ENCODE peak calls at places on chromosomes 1 and 21, in six cellular contexts. W is psoas muscle, Z is HCT116, I is thoracic aorta, J is fibroblast of mammary gland, E is upper lobe of right lung. S is an unnamed sample.

GRCh38 chr1:21384620-21385019 is 55.3 kb upstream of the NBPF3 start:
- DNase-seq in Z (no peak), I (no peak), J (no peak), E (peak), W (no peak), S (no peak)

GRCh38 chr1:100430368-100430767 is 78.1 kb downstream of the CDC14A start:
- DNase-seq in W (no peak), J (no peak), I (no peak), Z (no peak), E (no peak), S (no peak)

GRCh38 chr1:100440075-100440809 is 87.9 kb downstream of the CDC14A start:
- DNase-seq in Z (no peak), J (no peak), I (no peak), W (no peak), E (no peak), S (no peak)

GRCh38 chr1:40691538-40692428 is at the start of gene NFYC:
- DNase-seq in W (peak), I (peak), E (peak), Z (peak), J (peak), S (peak)

GRCh38 chr1:117857434-117857833 is 72.0 kb downstream of the GDAP2 start:
- DNase-seq in J (no peak), I (no peak), E (no peak), W (no peak), Z (no peak), S (no peak)

GRCh38 chr1:61424382-61424781 is 300.6 kb downstream of the TM2D1 start:
- DNase-seq in I (no peak), W (no peak), J (no peak), E (no peak), Z (peak), S (no peak)

GRCh38 chr1:21333824-21334213 is 43.6 kb upstream of the ECE1 start:
- DNase-seq in J (no peak), Z (no peak), I (no peak), W (no peak), E (no peak), S (no peak)

GRCh38 chr1:153945131-153945794 is 1.3 kb downstream of the DENND4B start:
- DNase-seq in W (peak), I (no peak), Z (no peak), J (peak), E (peak), S (no peak)

GRCh38 chr1:51327386-51327785 is 3.0 kb downstream of the TTC39A start:
- DNase-seq in Z (no peak), J (peak), I (no peak), E (no peak), W (no peak), S (no peak)

GRCh38 chr1:28163496-28164120 is 12.9 kb downstream of the PTAFR start:
- DNase-seq in Z (no peak), E (no peak), I (no peak), W (peak), J (peak), S (no peak)

GRCh38 chr1:115112496-115113375 is 23.4 kb upstream of the TSPAN2 start:
- DNase-seq in I (no peak), J (no peak), E (peak), W (no peak), Z (peak), S (no peak)

GRCh38 chr21:44420416-44421205 is 34.7 kb upstream of the LRRC3 start:
- DNase-seq in Z (no peak), I (no peak), W (no peak), J (no peak), E (peak), S (no peak)

GRCh38 chr1:24705260-24706073 is 39.8 kb upstream of the CLIC4 start:
- DNase-seq in E (peak), Z (peak), J (peak), W (peak), I (no peak), S (peak)

GRCh38 chr1:22488319-22488718 is 36.7 kb downstream of the ZBTB40 start:
- DNase-seq in E (no peak), I (no peak), W (no peak), Z (no peak), J (peak), S (no peak)

GRCh38 chr1:40818264-40818961 is 34.8 kb downstream of the KCNQ4 start:
- DNase-seq in W (peak), J (peak), Z (no peak), I (no peak), E (peak), S (peak)

GRCh38 chr21:32726742-32727477 is 903 bp downstream of the SYNJ1 start:
- DNase-seq in E (no peak), J (peak), Z (no peak), I (peak), W (no peak), S (no peak)

GRCh38 chr1:154499446-154499845 is 2.6 kb upstream of the TDRD10 start:
- DNase-seq in E (no peak), I (no peak), W (no peak), J (no peak), Z (no peak), S (no peak)

GRCh38 chr21:46098303-46099141 is 610 bp downstream of the COL6A2 start:
- DNase-seq in I (peak), E (peak), W (peak), Z (no peak), J (peak), S (peak)

GRCh38 chr1:30257742-30258380 is 465.5 kb downstream of the MATN1 start:
- DNase-seq in W (no peak), J (no peak), I (no peak), E (no peak), Z (no peak), S (peak)

GRCh38 chr1:204072951-204073836 is at the start of gene SOX13:
- DNase-seq in I (no peak), E (peak), J (peak), Z (peak), W (peak), S (peak)

GRCh38 chr1:114505148-114505561 is 5.8 kb downstream of the TRIM33 start:
- DNase-seq in J (no peak), I (no peak), E (no peak), W (no peak), Z (no peak), S (no peak)

GRCh38 chr1:27366411-27367159 is at the start of gene MAP3K6:
- DNase-seq in W (peak), J (peak), I (peak), Z (peak), E (peak), S (peak)

GRCh38 chr1:208335386-208335785 is 91.2 kb upstream of the PLXNA2 start:
- DNase-seq in I (no peak), Z (no peak), E (no peak), J (no peak), W (no peak), S (no peak)

GRCh38 chr1:206769331-206769731 is 1.2 kb upstream of the IL19 start:
- DNase-seq in I (no peak), W (no peak), E (no peak), J (no peak), Z (no peak), S (no peak)

GRCh38 chr1:116794804-116795481 is 40.7 kb downstream of the CD2 start:
- DNase-seq in I (no peak), W (no peak), Z (no peak), E (no peak), J (no peak), S (no peak)

GRCh38 chr1:155185783-155186265 is 12.2 kb downstream of the TRIM46 start:
- DNase-seq in I (no peak), Z (no peak), W (peak), J (no peak), E (no peak), S (no peak)

GRCh38 chr1:160538985-160539651 is 16.1 kb upstream of the SLAMF6 start:
- DNase-seq in J (no peak), I (no peak), E (no peak), W (no peak), Z (no peak), S (no peak)

GRCh38 chr1:111570781-111571181 is 48.8 kb upstream of the RAP1A start:
- DNase-seq in I (no peak), E (no peak), W (no peak), Z (peak), J (peak), S (no peak)

GRCh38 chr1:26677306-26678115 is 18.3 kb upstream of the ARID1A start:
- DNase-seq in E (peak), J (peak), Z (peak), W (peak), I (no peak), S (peak)

GRCh38 chr1:43545686-43546387 is 15.2 kb downstream of the PTPRF start:
- DNase-seq in I (peak), Z (no peak), J (no peak), E (peak), W (peak), S (no peak)

GRCh38 chr1:3774503-3775247 is 2.1 kb downstream of the SMIM1 start:
- DNase-seq in Z (no peak), I (no peak), E (no peak), J (no peak), W (peak), S (no peak)

GRCh38 chr1:21655748-21656147 is 13.4 kb downstream of the RAP1GAP start:
- DNase-seq in Z (peak), I (no peak), W (no peak), E (peak), J (no peak), S (no peak)

GRCh38 chr1:63569068-63569467 is 24.1 kb upstream of the PGM1 start:
- DNase-seq in J (no peak), E (no peak), Z (no peak), I (no peak), W (no peak), S (no peak)

GRCh38 chr1:152001631-152002584 is 8.2 kb upstream of the S100A10 start:
- DNase-seq in Z (peak), I (peak), J (peak), W (peak), E (peak), S (peak)

GRCh38 chr1:47224676-47225399 is 7.2 kb downstream of the TAL1 start:
- DNase-seq in E (no peak), W (no peak), Z (no peak), I (no peak), J (no peak), S (peak)
- H3K4me3 ChIP-seq in E (peak), W (peak), Z (no peak), I (peak), J (no peak), S (no peak)

DNA sequence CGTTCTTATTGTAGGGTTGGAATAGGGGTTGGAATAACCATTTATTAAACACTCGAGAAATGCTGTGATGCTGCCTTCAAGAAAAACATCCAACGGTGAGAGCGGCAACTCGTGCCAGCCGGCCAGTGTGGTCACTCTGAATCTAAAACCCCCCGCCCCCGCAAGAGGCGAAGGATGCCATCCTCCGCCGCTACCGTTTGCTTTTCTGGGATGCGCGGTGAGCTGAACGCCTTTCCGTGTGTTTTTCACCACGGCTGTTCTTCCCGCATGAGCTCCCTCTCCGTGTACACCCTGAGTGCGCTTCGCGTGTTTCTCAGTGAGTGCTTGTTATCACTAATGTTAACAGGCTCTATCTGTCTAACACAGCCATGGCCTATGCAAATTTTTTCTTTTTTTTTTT is 42.0 kb upstream of the RIPK4 start:
- DNase-seq in J (no peak), I (no peak), E (no peak), Z (no peak), W (no peak), S (no peak)
- TF ChIP-seq CTCF in J (no peak), I (no peak), E (no peak), Z (no peak), W (no peak), S (no peak)

GRCh38 chr1:200873116-200873670 is 412 bp downstream of the GPR25 start:
- DNase-seq in Z (no peak), W (no peak), I (no peak), J (no peak), E (no peak), S (no peak)
- H3K4me3 ChIP-seq in Z (no peak), W (peak), I (peak), J (no peak), E (peak), S (no peak)

GRCh38 chr1:157770442-157771043 is 6.4 kb downstream of the FCRL2 start:
- DNase-seq in E (no peak), I (no peak), J (peak), Z (no peak), W (no peak), S (no peak)
- TF ChIP-seq CTCF in E (peak), I (no peak), J (peak), Z (peak), W (no peak), S (no peak)

DNA sequence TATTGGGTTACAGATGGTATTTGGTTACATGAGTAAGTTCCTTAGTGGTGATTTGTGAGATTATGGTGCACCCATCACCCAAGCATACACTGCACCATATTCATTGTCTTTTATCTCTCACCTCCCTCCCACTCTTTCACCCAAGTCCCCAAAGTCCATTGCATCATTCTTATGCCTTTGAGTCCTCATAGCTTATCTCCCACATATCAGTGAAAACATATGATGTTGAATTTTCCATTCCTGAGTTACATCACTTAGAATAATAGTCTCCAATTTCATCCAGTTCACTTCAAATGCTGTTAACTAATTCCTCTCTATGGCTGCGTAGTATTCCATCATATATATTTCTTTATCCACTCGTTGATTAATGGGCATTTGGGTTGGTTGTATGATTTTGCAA is 36.8 kb upstream of the ZNF678 start:
- DNase-seq in W (no peak), E (no peak), Z (no peak), I (no peak), J (no peak), S (no peak)
- H3K4me3 ChIP-seq in W (no peak), E (no peak), Z (no peak), I (no peak), J (no peak), S (no peak)

DNA sequence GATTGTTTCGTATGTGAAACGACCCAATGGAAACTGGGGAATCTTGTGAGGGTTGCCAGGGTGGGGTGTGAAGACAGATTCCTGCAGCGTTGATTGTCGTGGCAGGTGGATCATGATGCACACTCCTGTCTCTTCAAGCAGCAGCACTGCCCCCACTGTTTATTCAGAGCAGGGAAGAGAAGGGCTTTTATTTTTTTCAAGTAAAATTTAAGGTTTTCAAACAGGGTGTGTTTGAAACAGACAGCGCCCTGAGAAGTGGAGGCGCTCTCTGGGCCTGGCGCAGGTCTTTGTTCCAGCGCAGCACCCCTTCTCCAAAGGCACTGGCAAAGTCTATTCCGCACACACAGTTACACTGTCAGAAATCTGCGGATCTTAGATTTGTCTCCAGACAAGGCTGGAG is 6.9 kb downstream of the C1orf53 start:
- DNase-seq in Z (no peak), W (no peak), J (no peak), I (no peak), E (no peak), S (no peak)
- TF ChIP-seq CTCF in Z (no peak), W (no peak), J (no peak), I (no peak), E (no peak), S (no peak)

GRCh38 chr1:78491311-78492071 is 717 bp downstream of the PTGFR start:
- DNase-seq in W (peak), I (no peak), Z (no peak), J (peak), E (peak), S (peak)

GRCh38 chr1:78497196-78497595 is 6.4 kb downstream of the PTGFR start:
- DNase-seq in J (no peak), E (no peak), W (no peak), Z (no peak), I (no peak), S (no peak)

GRCh38 chr1:78490861-78491310 is at the start of gene PTGFR:
- DNase-seq in W (peak), E (peak), Z (no peak), I (no peak), J (peak), S (peak)

GRCh38 chr1:78493456-78493855 is 2.7 kb downstream of the PTGFR start:
- DNase-seq in E (no peak), W (no peak), J (peak), I (no peak), Z (no peak), S (no peak)

DNA sequence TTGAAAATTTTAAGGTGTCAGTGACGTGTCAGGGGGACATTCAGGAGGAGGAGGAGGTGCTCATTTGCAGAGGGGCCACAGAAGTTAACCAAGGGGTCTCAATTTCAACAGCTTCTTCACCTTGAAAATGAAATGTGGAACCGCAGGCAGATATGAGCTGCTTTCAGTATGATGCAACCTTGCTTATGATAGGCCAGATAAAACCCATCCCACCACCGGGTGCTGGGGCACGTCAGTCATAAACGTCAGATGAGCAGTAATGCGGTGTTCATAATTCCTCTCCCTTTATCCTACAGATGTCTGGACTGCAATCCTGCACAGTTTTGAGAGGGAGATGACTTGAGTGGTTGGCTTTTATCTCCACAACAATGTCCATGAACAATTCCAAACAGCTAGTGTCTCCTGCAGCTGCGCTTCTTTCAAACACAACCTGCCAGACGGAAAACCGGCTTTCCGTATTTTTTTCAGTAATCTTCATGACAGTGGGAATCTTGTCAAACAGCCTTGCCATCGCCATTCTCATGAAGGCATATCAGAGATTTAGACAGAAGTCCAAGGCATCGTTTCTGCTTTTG is 1.7 kb downstream of the PTGFR start:
- DNase-seq in J (peak), I (no peak), E (no peak), W (no peak), Z (no peak), S (peak)
- H3K4me3 ChIP-seq in J (peak), I (peak), E (no peak), W (peak), Z (no peak), S (no peak)

GRCh38 chr1:65577278-65577677 is 156.8 kb downstream of the LEPR start:
- DNase-seq in Z (no peak), W (no peak), J (no peak), E (no peak), I (no peak), S (no peak)

GRCh38 chr1:65584399-65584798 is 163.9 kb downstream of the LEPR start:
- DNase-seq in I (no peak), W (no peak), Z (no peak), E (no peak), J (no peak), S (no peak)

GRCh38 chr1:65581120-65581519 is 160.7 kb downstream of the LEPR start:
- DNase-seq in Z (no peak), W (no peak), J (peak), E (no peak), I (no peak), S (no peak)
- TF ChIP-seq CTCF in Z (peak), W (peak), J (peak), E (no peak), I (no peak), S (no peak)

GRCh38 chr1:194118086-194118485 is 931.7 kb upstream of the B3GALT2 start:
- DNase-seq in J (no peak), I (no peak), E (no peak), W (no peak), Z (no peak), S (no peak)
- H3K4me3 ChIP-seq in J (no peak), I (no peak), E (no peak), W (no peak), Z (no peak), S (no peak)

GRCh38 chr1:205456383-205456867 is 580 bp upstream of the BLACAT1 start:
- DNase-seq in J (no peak), Z (no peak), W (no peak), E (no peak), I (no peak), S (no peak)
- TF ChIP-seq CTCF in J (no peak), Z (no peak), W (no peak), E (no peak), I (no peak), S (no peak)